ENCODE peak calls at places on chromosome 2, in four cellular contexts. C, R, O and I are unnamed samples.

GRCh38 chr2:82599021-82599420 is 1860.1 kb downstream of the SUCLG1 start:
- DNase-seq in C (no peak), O (no peak), R (no peak), I (no peak)

GRCh38 chr2:30255466-30256408 is 24.4 kb downstream of the LBH start:
- DNase-seq in C (no peak), R (no peak), O (no peak), I (no peak)

GRCh38 chr2:61452392-61452791 is 18.5 kb downstream of the USP34 start:
- DNase-seq in R (no peak), O (no peak), C (no peak), I (no peak)

GRCh38 chr2:191051825-191052778 is 38.1 kb upstream of the STAT1 start:
- DNase-seq in C (no peak), R (peak), O (peak), I (no peak)

GRCh38 chr2:212905640-212906201 is 245.7 kb downstream of the IKZF2 start:
- DNase-seq in R (peak), C (no peak), O (peak), I (no peak)

GRCh38 chr2:158619496-158619895 is 162.7 kb downstream of the PKP4 start:
- DNase-seq in C (no peak), O (peak), R (peak), I (no peak)

GRCh38 chr2:64114063-64114911 is 29.9 kb downstream of the PELI1 start:
- DNase-seq in R (peak), O (peak), C (no peak), I (no peak)

GRCh38 chr2:216426938-216427337 is 14.7 kb downstream of the SMARCAL1 start:
- DNase-seq in R (peak), C (no peak), O (peak), I (no peak)

GRCh38 chr2:237603718-237604362 is 13.3 kb upstream of the RAB17 start:
- DNase-seq in R (peak), O (peak), C (peak), I (no peak)

GRCh38 chr2:99444222-99444621 is 45.6 kb downstream of the REV1 start:
- DNase-seq in R (no peak), O (no peak), C (no peak), I (no peak)

GRCh38 chr2:32743480-32744236 is 115.8 kb downstream of the TTC27 start:
- DNase-seq in R (no peak), O (no peak), C (no peak), I (no peak)

DNA sequence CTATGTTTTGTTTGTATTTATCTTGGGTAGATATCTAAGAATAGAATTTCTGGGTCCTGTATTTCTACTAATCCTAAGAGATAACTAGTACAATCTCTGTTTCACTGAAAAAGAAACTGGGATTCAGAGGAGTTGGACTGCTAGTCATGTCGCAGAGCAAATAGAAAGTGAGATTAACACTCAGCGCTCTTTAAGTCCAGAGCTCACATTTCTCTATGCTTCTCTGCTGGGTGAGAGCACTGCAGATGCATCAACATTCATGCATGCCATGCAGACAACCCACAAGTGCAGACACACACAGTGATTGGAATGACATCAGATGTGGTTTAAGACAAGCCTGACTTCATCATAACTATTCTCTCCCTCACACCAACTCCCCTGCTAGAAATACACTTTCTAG is 563.8 kb downstream of the TDRD15 start:
- DNase-seq in C (no peak), R (no peak), O (no peak), I (no peak)
- H3K4me3 ChIP-seq in C (no peak), R (no peak), O (no peak), I (no peak)

GRCh38 chr2:199603748-199604291 is 146.1 kb upstream of the SATB2 start:
- DNase-seq in R (no peak), O (no peak), C (no peak), I (peak)
- H3K4me3 ChIP-seq in R (no peak), O (no peak), C (no peak), I (no peak)

GRCh38 chr2:46264447-46264846 is 32.8 kb upstream of the EPAS1 start:
- DNase-seq in R (no peak), C (no peak), O (no peak), I (no peak)
- H3K4me3 ChIP-seq in R (no peak), C (no peak), O (no peak), I (no peak)

DNA sequence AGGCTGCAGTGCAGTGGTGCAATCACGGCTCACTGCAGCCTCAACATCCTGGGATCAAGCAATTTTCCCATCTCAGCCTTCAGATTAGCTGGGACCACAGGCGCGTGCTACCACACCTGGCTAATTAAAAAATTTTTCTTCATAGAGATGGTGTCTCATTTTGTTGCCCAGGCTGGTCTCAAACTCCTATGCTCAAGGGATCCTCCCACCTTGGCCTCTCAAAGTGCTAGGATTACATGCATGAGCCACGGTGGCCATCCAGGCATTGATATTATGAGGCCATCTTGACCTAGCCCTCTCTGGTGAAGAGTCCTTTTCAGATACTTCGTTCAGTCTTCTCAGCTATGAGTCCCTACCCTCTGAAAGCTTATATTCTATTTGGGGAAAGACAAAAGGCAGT is 1.1 kb upstream of the CASP8 start:
- DNase-seq in R (no peak), C (no peak), O (no peak), I (no peak)
- H3K4me3 ChIP-seq in R (peak), C (peak), O (peak), I (peak)

GRCh38 chr2:195613922-195614321 is 43.1 kb upstream of the SLC39A10 start:
- DNase-seq in C (no peak), O (peak), R (peak), I (no peak)
- H3K4me3 ChIP-seq in C (no peak), O (no peak), R (no peak), I (no peak)

GRCh38 chr2:199462167-199462976 is 4.6 kb upstream of the SATB2 start:
- DNase-seq in R (no peak), O (no peak), C (no peak), I (no peak)
- H3K4me3 ChIP-seq in R (peak), O (no peak), C (no peak), I (peak)

GRCh38 chr2:171154348-171154747 is 6.3 kb downstream of the TLK1 start:
- DNase-seq in R (no peak), O (no peak), C (no peak), I (no peak)
- H3K4me3 ChIP-seq in R (no peak), O (no peak), C (no peak), I (no peak)